ENCODE peak calls at places on chromosomes 12 and 14, in nine cellular contexts. O is esophagus squamous epithelium; K is ascending aorta; S is stimulated activated CD8-positive, alpha-beta memory T cell treated with anti-CD3 and anti-CD28 coated beads, Interleukin-4, amount 100 ng/mL, for 1 hour; E is EL; L is sciatic nerve; B is NCI-H2107; Q is effector memory CD8-positive, alpha-beta T cell; H is cardiac muscle cell. G is an unnamed sample.

GRCh38 chr12:123427036-123427769 is 9.3 kb downstream of the RILPL2 start:
- DNase-seq in Q (peak), O (no peak), H (no peak), E (no peak), K (no peak), S (no peak), B (no peak), L (no peak), G (no peak)

GRCh38 chr12:32983968-32984367 is 87.4 kb upstream of the PKP2 start:
- DNase-seq in H (no peak), O (no peak), S (no peak), E (no peak), L (no peak), B (no peak), K (no peak), Q (no peak), G (no peak)

GRCh38 chr14:55430024-55430690 is 10.3 kb downstream of the TBPL2 start:
- DNase-seq in B (peak), L (no peak), E (peak), S (no peak), K (peak), H (peak), O (no peak), Q (peak), G (no peak)

GRCh38 chr12:105481906-105482305 is 151.4 kb downstream of the C12orf75 start:
- DNase-seq in S (no peak), B (no peak), E (peak), K (no peak), O (no peak), L (no peak), H (no peak), Q (no peak), G (no peak)

GRCh38 chr14:94180655-94181271 is 6.6 kb downstream of the PPP4R4 start:
- DNase-seq in Q (peak), S (no peak), H (peak), O (no peak), E (peak), L (no peak), B (no peak), K (no peak), G (no peak)

GRCh38 chr12:92735131-92735721 is 32.4 kb downstream of the PLEKHG7 start:
- DNase-seq in S (no peak), E (peak), K (no peak), O (no peak), H (peak), L (no peak), Q (no peak), B (peak), G (no peak)

GRCh38 chr12:130765186-130765659 is 49.1 kb upstream of the RIMBP2 start:
- DNase-seq in K (no peak), S (no peak), O (no peak), H (no peak), B (no peak), L (no peak), E (peak), Q (no peak), G (no peak)

GRCh38 chr12:52361553-52361952 is 5.7 kb downstream of the KRT85 start:
- DNase-seq in H (no peak), Q (peak), E (no peak), L (peak), O (no peak), B (no peak), K (peak), S (no peak), G (no peak)

GRCh38 chr12:120225852-120226640 is 25.1 kb upstream of the RPLP0 start:
- DNase-seq in E (no peak), O (no peak), B (no peak), Q (no peak), L (no peak), H (no peak), K (no peak), S (no peak), G (no peak)

GRCh38 chr12:95146767-95147166 is 70.5 kb downstream of the FGD6 start:
- DNase-seq in S (no peak), E (peak), L (no peak), K (no peak), H (no peak), Q (no peak), B (no peak), O (no peak), G (no peak)

GRCh38 chr14:68282479-68283377 is 463.1 kb downstream of the RAD51B start:
- DNase-seq in K (no peak), S (no peak), L (no peak), B (no peak), H (no peak), O (no peak), Q (peak), E (no peak), G (no peak)

GRCh38 chr12:79364197-79364596 is 326.6 kb downstream of the PAWR start:
- DNase-seq in Q (no peak), L (no peak), H (no peak), K (no peak), E (no peak), S (no peak), O (no peak), B (no peak), G (no peak)

GRCh38 chr14:91413547-91414474 is 3.8 kb downstream of the CCDC88C start:
- DNase-seq in E (no peak), L (no peak), O (no peak), Q (peak), H (no peak), S (no peak), K (peak), B (peak), G (no peak)

GRCh38 chr12:578743-579449 is 84.3 kb downstream of the NINJ2 start:
- DNase-seq in H (no peak), S (no peak), L (no peak), Q (no peak), K (peak), O (no peak), E (no peak), B (no peak), G (no peak)

GRCh38 chr12:26678697-26679660 is 154.0 kb downstream of the ITPR2 start:
- DNase-seq in E (peak), L (no peak), B (no peak), S (no peak), K (no peak), O (no peak), Q (no peak), H (no peak), G (no peak)

GRCh38 chr12:6277982-6278438 is 32.5 kb upstream of the PLEKHG6 start:
- DNase-seq in Q (peak), K (no peak), E (no peak), L (peak), O (no peak), B (no peak), H (no peak), S (no peak), G (no peak)

GRCh38 chr12:62744551-62744950 is 190.4 kb downstream of the PPM1H start:
- DNase-seq in Q (no peak), K (no peak), E (peak), L (no peak), S (no peak), B (no peak), O (no peak), H (peak), G (no peak)

GRCh38 chr14:38285962-38286361 is 30.1 kb upstream of the CLEC14A start:
- DNase-seq in Q (no peak), O (no peak), B (no peak), S (no peak), L (no peak), E (no peak), K (no peak), H (peak), G (no peak)

GRCh38 chr14:37230551-37231194 is 32.9 kb downstream of the MIPOL1 start:
- DNase-seq in E (peak), Q (no peak), S (no peak), O (no peak), L (no peak), B (peak), H (peak), K (no peak), G (no peak)

GRCh38 chr14:72513346-72513745 is 380.6 kb downstream of the DPF3 start:
- DNase-seq in O (no peak), S (no peak), Q (no peak), H (no peak), B (no peak), E (no peak), K (no peak), L (no peak), G (no peak)

GRCh38 chr14:89351958-89352404 is 65.1 kb downstream of the FOXN3 start:
- DNase-seq in H (no peak), O (no peak), E (no peak), S (no peak), L (no peak), Q (no peak), K (no peak), B (no peak), G (no peak)

GRCh38 chr12:120686151-120686689 is 729 bp upstream of the MLEC start:
- DNase-seq in Q (peak), E (peak), B (peak), H (peak), O (peak), S (peak), L (peak), K (peak), G (peak)

GRCh38 chr12:82413994-82414393 is 55.7 kb downstream of the METTL25 start:
- DNase-seq in B (no peak), Q (no peak), L (no peak), E (no peak), S (no peak), O (no peak), K (no peak), H (no peak), G (no peak)

GRCh38 chr14:52481864-52482263 is 70.4 kb downstream of the TXNDC16 start:
- DNase-seq in Q (no peak), L (no peak), E (no peak), K (no peak), H (no peak), S (no peak), B (no peak), O (no peak), G (no peak)

G was measured in substantia nigra.